ENCODE peak calls at places on chromosomes 1 and 21, in four cellular contexts. S is CD4-positive, alpha-beta memory T cell; M is heart left ventricle; I is cardiac muscle cell. U is an unnamed sample. For H3K36me3 and H3K9me3, the result is how much of the 10 kb centered on the place peaks cover.

GRCh38 chr1:117674521-117675400 is 68.9 kb downstream of the TENT5C start:
- DNase-seq in S (peak), M (no peak), I (no peak), U (no peak)

GRCh38 chr1:47209091-47209490 is 19.3 kb upstream of the PDZK1IP1 start:
- DNase-seq in S (no peak), M (no peak), I (no peak), U (no peak)

GRCh38 chr1:94000531-94001282 is 91.5 kb upstream of the GCLM start:
- DNase-seq in S (no peak), M (no peak), I (no peak), U (peak)

GRCh38 chr1:48878191-48878940 is 101.7 kb upstream of the BEND5 start:
- DNase-seq in S (no peak), M (no peak), I (no peak), U (no peak)

GRCh38 chr1:198212675-198213074 is 55.9 kb downstream of the NEK7 start:
- DNase-seq in S (no peak), M (no peak), I (no peak), U (no peak)

GRCh38 chr1:25954371-25954938 is 43.4 kb downstream of the PAFAH2 start:
- DNase-seq in S (no peak), M (no peak), I (no peak), U (no peak)

GRCh38 chr1:116806245-116806644 is 52.0 kb downstream of the CD2 start:
- DNase-seq in S (peak), M (no peak), I (no peak), U (peak)

GRCh38 chr21:40208960-40209359 is 341.7 kb downstream of the PCP4 start:
- DNase-seq in S (no peak), M (no peak), I (no peak), U (no peak)

GRCh38 chr1:26828352-26829093 is 2.0 kb downstream of the ZDHHC18 start:
- DNase-seq in S (no peak), M (peak), I (no peak), U (no peak)

GRCh38 chr1:111639602-111640198 is 20.1 kb downstream of the RAP1A start:
- DNase-seq in S (no peak), M (no peak), I (no peak), U (no peak)

GRCh38 chr1:228452194-228453021 is 34.8 kb upstream of the RNF187 start:
- DNase-seq in S (no peak), M (no peak), I (no peak), U (no peak)

DNA sequence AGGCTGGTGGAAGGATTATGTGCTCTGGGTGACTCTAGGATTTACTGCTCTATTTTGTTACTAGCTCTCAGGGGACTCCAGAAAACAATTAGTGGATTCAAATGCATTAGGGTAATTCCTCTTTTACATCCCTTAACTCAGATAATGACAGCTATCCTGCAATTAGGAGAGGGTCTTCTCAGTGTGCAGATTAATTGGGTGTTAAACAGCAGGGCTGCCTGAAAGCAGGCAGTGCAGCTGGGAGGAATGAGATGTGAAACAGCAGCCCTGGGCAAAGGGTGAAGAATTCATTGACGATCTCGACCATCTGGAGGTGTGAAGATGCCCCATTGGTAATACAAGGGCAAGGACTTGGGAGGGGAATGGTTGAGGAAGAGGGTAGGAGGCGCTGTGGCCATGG is 66.1 kb downstream of the HTR6 start:
- DNase-seq in S (no peak), M (no peak), I (no peak), U (no peak)
- H3K36me3 ChIP-seq in S (under half), M (under half), I (under half), U (under half)

GRCh38 chr1:2919826-2920225 is 101.4 kb upstream of the ACTRT2 start:
- DNase-seq in S (no peak), M (no peak), I (no peak), U (no peak)
- H3K9me3 ChIP-seq in S (under half), M (under half), I (under half), U (under half)

GRCh38 chr1:156515956-156516355 is 15.4 kb upstream of the MEF2D start:
- DNase-seq in S (no peak), M (no peak), I (no peak), U (no peak)

GRCh38 chr1:156510709-156511108 is 10.1 kb upstream of the MEF2D start:
- DNase-seq in S (no peak), M (peak), I (no peak), U (peak)

GRCh38 chr1:156511656-156512055 is 11.1 kb upstream of the MEF2D start:
- DNase-seq in S (no peak), M (no peak), I (no peak), U (no peak)

GRCh38 chr1:156516821-156517220 is 16.2 kb upstream of the MEF2D start:
- DNase-seq in S (no peak), M (no peak), I (no peak), U (no peak)

GRCh38 chr1:156513189-156513588 is 12.6 kb upstream of the MEF2D start:
- DNase-seq in S (no peak), M (no peak), I (no peak), U (no peak)
- H3K36me3 ChIP-seq in S (under half), M (under half), I (under half), U (under half)

GRCh38 chr21:24204641-24205040 is 1402.6 kb downstream of the MRPL39 start:
- DNase-seq in S (no peak), M (no peak), I (no peak), U (no peak)
- H3K9me3 ChIP-seq in S (under half), M (under half), I (under half), U (under half)

GRCh38 chr1:156591432-156592157 is at the start of gene NAXE:
- DNase-seq in S (peak), M (peak), I (peak), U (peak)

GRCh38 chr1:156592910-156593732 is 1.5 kb downstream of the NAXE start:
- DNase-seq in S (no peak), M (no peak), I (no peak), U (no peak)

GRCh38 chr1:156590326-156591180 is 1.0 kb upstream of the NAXE start:
- DNase-seq in S (no peak), M (no peak), I (no peak), U (no peak)

GRCh38 chr1:156591181-156591431 is 470 bp upstream of the NAXE start:
- DNase-seq in S (no peak), M (no peak), I (no peak), U (no peak)

GRCh38 chr1:156592158-156592909 is 758 bp downstream of the NAXE start:
- DNase-seq in S (no peak), M (no peak), I (no peak), U (no peak)
- H3K36me3 ChIP-seq in S (under half), M (under half), I (under half), U (under half)

GRCh38 chr21:7947422-7947821 is 2574.0 kb upstream of the TPTE start:
- DNase-seq in S (no peak), M (no peak), I (no peak), U (no peak)
- H3K9me3 ChIP-seq in S (half or more), M (half or more), I (half or more), U (under half)

GRCh38 chr1:21734526-21734925 is 48.4 kb downstream of the USP48 start:
- DNase-seq in S (no peak), M (no peak), I (no peak), U (no peak)
- H3K36me3 ChIP-seq in S (under half), M (under half), I (half or more), U (under half)

GRCh38 chr1:164366014-164366413 is 193.0 kb upstream of the PBX1 start:
- DNase-seq in S (no peak), M (no peak), I (no peak), U (no peak)
- H3K9me3 ChIP-seq in S (under half), M (under half), I (under half), U (under half)

GRCh38 chr1:220011620-220012019 is 34.7 kb downstream of the EPRS1 start:
- DNase-seq in S (no peak), M (no peak), I (no peak), U (no peak)
- H3K36me3 ChIP-seq in S (under half), M (under half), I (under half), U (half or more)

DNA sequence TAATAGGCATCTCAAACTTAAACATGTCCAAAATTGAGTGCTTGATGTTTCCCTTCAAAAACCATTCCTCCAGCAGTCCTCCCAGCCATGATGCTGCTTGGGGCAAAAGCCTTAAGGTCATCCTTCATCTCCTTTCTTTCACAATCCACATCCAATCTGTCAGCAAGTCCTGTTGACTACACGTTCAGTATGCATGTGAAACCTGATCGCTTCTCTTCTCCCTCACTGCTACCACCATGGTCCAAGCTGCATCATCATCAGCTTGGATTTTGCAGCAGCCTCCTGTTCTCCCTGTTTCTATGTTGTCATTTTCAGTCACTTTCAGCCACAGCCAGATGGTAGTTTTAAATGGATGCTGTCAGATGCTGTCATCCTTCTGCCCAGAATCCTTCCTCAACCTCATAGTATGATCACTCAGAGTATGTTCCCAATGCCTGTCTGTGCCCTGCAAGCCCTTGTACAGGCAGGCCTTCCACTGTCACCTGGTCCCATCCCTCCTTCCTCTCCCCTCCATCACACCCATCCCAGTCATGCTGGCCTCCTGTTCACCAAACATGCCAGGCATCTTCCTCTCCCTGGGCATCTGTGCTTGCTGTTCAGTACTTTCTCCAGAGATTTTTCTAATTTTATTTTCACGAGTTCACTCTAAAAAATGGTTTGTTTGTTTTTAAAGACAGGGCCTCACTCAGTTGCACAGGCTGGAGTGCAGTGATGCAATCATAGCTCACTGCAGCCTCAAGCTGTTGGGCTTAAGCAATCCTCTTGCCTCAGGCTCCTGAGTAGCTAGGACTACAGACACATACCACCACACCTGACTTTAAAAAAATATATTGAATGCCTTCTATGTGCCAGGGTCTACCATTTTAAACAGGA is 66.0 kb downstream of the SYDE2 start:
- DNase-seq in S (no peak), M (no peak), I (no peak), U (no peak)
- H3K9me3 ChIP-seq in S (under half), M (under half), I (under half), U (under half)

U was measured in right atrium auricular region.